ENCODE peak calls at places on chromosomes 16 and 17, in four cellular contexts. I, N, Y and C are unnamed samples.

GRCh38 chr16:85665373-85665740 is 23.4 kb downstream of the GINS2 start:
- DNase-seq in I (no peak), N (peak; percentile 10), Y (no peak), C (no peak)

GRCh38 chr17:38410201-38410600 is 18.1 kb upstream of the ARHGAP23 start:
- DNase-seq in I (no peak), N (no peak), Y (no peak), C (no peak)

GRCh38 chr16:14015017-14015416 is 56.1 kb upstream of the MRTFB start:
- DNase-seq in I (no peak), N (no peak), Y (peak; percentile 25), C (no peak)

GRCh38 chr16:5916711-5917191 is 819.2 kb upstream of the EEF2KMT start:
- DNase-seq in I (no peak), N (no peak), Y (no peak), C (no peak)

GRCh38 chr16:89200850-89201466 is 621 bp upstream of the SLC22A31 start:
- DNase-seq in I (no peak), N (peak; percentile 16), Y (no peak), C (no peak)

GRCh38 chr17:15511142-15511541 is 43.7 kb upstream of the CDRT4 start:
- DNase-seq in I (no peak), N (no peak), Y (no peak), C (no peak)

GRCh38 chr16:55136356-55136755 is 187.6 kb upstream of the IRX6 start:
- DNase-seq in I (no peak), N (no peak), Y (no peak), C (no peak)

GRCh38 chr16:51951668-51952298 is 595.2 kb downstream of the TOX3 start:
- DNase-seq in I (no peak), N (no peak), Y (no peak), C (no peak)

GRCh38 chr16:85150331-85150940 is 38.2 kb upstream of the CIBAR2 start:
- DNase-seq in I (no peak), N (no peak), Y (no peak), C (no peak)

GRCh38 chr16:89363621-89364393 is 126.6 kb downstream of the ANKRD11 start:
- DNase-seq in I (peak; percentile 64), N (no peak), Y (peak; percentile 89), C (peak; percentile 69)

GRCh38 chr16:65178151-65178550 is 56.3 kb upstream of the CDH11 start:
- DNase-seq in I (no peak), N (no peak), Y (peak; percentile 20), C (no peak)

GRCh38 chr17:376936-377863 is 24.6 kb upstream of the RPH3AL start:
- DNase-seq in I (no peak), N (peak; percentile 79), Y (peak; percentile 66), C (no peak)

GRCh38 chr17:83100853-83101391 is 21.5 kb downstream of the METRNL start:
- DNase-seq in I (no peak), N (no peak), Y (no peak), C (no peak)

GRCh38 chr16:11161974-11162373 is 94.0 kb downstream of the SOCS1 start:
- DNase-seq in I (no peak), N (peak; percentile 45), Y (no peak), C (no peak)

GRCh38 chr17:55263565-55264272 is 1.0 kb upstream of the HLF start:
- DNase-seq in I (no peak), N (no peak), Y (no peak), C (no peak)

GRCh38 chr17:32584792-32585191 is 98.0 kb downstream of the CDK5R1 start:
- DNase-seq in I (no peak), N (no peak), Y (no peak), C (no peak)

GRCh38 chr17:16048797-16049449 is 49.3 kb downstream of the TTC19 start:
- DNase-seq in I (no peak), N (no peak), Y (no peak), C (no peak)

GRCh38 chr16:82138478-82139285 is 31.3 kb downstream of the MPHOSPH6 start:
- DNase-seq in I (no peak), N (no peak), Y (no peak), C (peak; percentile 20)

DNA sequence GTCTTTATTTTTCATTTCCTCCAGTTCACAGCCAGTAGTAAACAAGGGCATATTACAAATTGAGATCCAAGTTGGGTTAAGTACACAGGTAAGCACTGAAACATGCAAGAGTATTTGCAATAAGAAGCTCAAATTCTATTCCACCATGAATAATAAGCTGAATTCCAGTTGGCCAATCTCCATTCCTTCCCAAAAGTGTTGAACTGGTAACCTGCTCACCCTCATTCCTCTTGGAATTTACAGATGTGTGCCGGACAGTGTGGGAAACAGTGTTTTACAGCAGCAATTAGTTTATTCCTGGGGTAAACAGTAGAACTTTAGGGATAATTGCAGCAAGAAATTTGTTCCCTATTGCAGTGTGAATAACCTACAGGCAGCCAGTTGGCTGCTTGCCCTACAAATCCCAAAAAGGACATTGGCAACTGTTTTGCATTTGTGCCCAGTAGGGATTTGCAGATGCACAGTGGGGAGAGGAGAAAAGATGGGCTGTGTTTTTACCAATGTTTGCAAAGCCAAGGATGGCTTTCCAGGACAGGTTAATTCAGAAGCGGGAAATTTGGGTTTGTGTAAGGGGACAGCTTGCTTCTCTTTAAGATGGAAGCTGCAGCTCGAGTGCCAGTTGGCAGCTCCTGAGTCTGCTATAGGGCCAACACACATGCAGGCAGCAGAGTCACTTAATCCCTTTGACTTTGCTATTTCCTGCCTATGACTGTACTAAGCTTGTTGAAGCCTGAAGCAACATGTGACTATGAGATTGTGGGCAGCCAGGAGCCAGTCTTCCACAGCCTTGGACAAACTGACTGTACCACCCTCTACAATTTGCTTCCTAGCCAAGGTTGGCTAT is 318.9 kb downstream of the MAP2K6 start:
- DNase-seq in I (peak; percentile 59), N (peak; percentile 62), Y (peak; percentile 84), C (peak; percentile 91)
- H3K27ac ChIP-seq in I (peak overlapping the region; percentile 2), N (peak overlapping the region; percentile 65), Y (peak overlapping the region; percentile 93), C (peak overlapping the region; percentile 73)

GRCh38 chr16:22189473-22190168 is 16.5 kb upstream of the EEF2K start:
- DNase-seq in I (no peak), N (peak; percentile 74), Y (peak; percentile 38), C (no peak)

GRCh38 chr16:22188595-22189442 is 17.3 kb upstream of the EEF2K start:
- DNase-seq in I (no peak), N (peak; percentile 67), Y (peak; percentile 89), C (peak; percentile 66)

GRCh38 chr16:22191089-22191965 is 14.8 kb upstream of the EEF2K start:
- DNase-seq in I (peak; percentile 86), N (peak; percentile 100), Y (peak; percentile 98), C (peak; percentile 80)

GRCh38 chr16:22191966-22192260 is 14.2 kb upstream of the EEF2K start:
- DNase-seq in I (no peak), N (no peak), Y (no peak), C (no peak)

GRCh38 chr16:22190169-22191088 is 15.6 kb upstream of the EEF2K start:
- DNase-seq in I (peak; percentile 100), N (peak; percentile 100), Y (peak; percentile 99), C (peak; percentile 95)
- H3K27ac ChIP-seq in I (peak overlapping the region; percentile 95), N (peak overlapping the region; percentile 90), Y (peak overlapping the region; percentile 92), C (peak overlapping the region; percentile 87)

DNA sequence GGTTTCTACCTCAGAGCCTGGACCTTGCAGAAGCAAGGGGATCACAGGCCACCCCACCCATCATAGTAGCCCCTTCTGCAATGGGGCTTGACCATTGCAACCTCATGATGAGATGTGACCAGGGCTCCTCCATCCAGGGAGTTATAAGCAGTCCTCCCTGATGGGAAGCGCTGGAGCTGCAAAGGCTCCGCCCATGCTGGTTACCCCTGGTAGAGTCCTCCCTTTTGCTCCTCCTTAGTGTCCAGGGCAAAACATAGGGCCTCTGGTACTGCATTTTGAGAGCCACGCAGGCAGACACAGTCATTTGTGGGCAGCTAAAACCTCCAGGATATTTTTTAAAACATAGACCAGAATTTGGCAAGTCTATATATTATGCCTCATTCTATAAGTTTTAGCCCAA is 161.1 kb downstream of the RAB11FIP4 start:
- DNase-seq in I (no peak), N (no peak), Y (no peak), C (no peak)
- H3K27ac ChIP-seq in I (no peak overlapping the region), N (no peak overlapping the region), Y (no peak overlapping the region), C (no peak overlapping the region)

GRCh38 chr17:2057130-2057713 is 2.3 kb downstream of the HIC1 start:
- DNase-seq in I (no peak), N (no peak), Y (peak; percentile 38), C (no peak)
- H3K27ac ChIP-seq in I (no peak overlapping the region), N (peak overlapping the region; percentile 96), Y (no peak overlapping the region), C (no peak overlapping the region)

GRCh38 chr16:30378236-30379164 is 3.9 kb downstream of the SEPTIN1 start:
- DNase-seq in I (no peak), N (peak; percentile 99), Y (peak; percentile 98), C (peak; percentile 72)

GRCh38 chr16:30380072-30380471 is 2.3 kb downstream of the SEPTIN1 start:
- DNase-seq in I (no peak), N (no peak), Y (no peak), C (no peak)

GRCh38 chr16:30377812-30378235 is 3.2 kb downstream of the MYL11 start:
- DNase-seq in I (no peak), N (peak; percentile 98), Y (peak; percentile 90), C (no peak)

GRCh38 chr16:30380801-30381208 is 1.6 kb downstream of the SEPTIN1 start:
- DNase-seq in I (no peak), N (no peak), Y (no peak), C (no peak)

DNA sequence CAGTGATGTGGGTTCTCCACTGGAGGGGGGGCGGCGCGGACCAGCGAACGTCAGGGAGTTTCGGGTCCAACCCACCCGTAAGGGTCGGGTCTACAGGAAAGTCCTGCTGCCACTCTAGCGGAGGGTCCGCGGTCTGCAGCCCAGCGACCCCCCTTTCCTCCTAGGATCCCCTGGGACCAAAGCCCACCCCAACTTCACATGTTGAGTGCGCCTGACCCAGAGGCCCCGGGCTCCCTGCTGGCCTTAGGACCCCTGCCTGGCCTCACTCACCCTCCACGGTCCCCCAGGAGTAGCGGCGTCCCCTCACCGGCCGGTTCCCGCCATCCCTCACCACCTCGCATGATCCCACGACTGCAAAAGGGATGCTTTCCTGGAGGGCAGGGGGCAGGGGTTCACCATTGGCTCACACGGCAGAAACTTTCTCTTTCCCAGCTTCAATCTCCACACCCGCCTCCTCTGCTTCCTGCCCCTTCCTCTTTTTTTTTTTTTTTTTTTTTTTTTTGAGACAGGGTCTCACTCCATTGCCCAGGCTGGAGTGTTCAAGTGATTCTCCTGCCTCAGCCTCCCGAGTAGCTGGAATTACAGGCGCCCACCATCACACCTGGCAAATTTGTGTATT is 3.1 kb downstream of the SEPTIN1 start:
- DNase-seq in I (no peak), N (no peak), Y (no peak), C (no peak)
- H3K27ac ChIP-seq in I (peak overlapping the region; percentile 67), N (peak overlapping the region; percentile 97), Y (peak overlapping the region; percentile 17), C (no peak overlapping the region)